ENCODE peak calls at places on chromosomes 4 and X, in six cellular contexts. One of them, this sample, is unnamed.
A peak's percentile ranks its signal among the peaks of the same experiment; 100 is the strongest.

GRCh38 chrX:85326234-85327059 is 53.0 kb downstream of the POF1B start:
- DNase-seq in tibial nerve: no peak
- DNase-seq in GM23248: no peak
- DNase-seq in breast epithelium: no peak
- DNase-seq in neuronal stem cell: no peak
- DNase-seq in A673: no peak
- DNase-seq in this sample: no peak

GRCh38 chrX:2690856-2691542 is at the start of gene CD99:
- DNase-seq in tibial nerve: peak; percentile 78
- DNase-seq in GM23248: peak; percentile 91
- DNase-seq in breast epithelium: peak; percentile 83
- DNase-seq in neuronal stem cell: peak; percentile 85
- DNase-seq in A673: peak; percentile 98
- DNase-seq in this sample: peak; percentile 90

GRCh38 chrX:40411350-40412111 is 169.2 kb upstream of the ATP6AP2 start:
- DNase-seq in tibial nerve: no peak
- DNase-seq in GM23248: no peak
- DNase-seq in breast epithelium: no peak
- DNase-seq in neuronal stem cell: no peak
- DNase-seq in A673: peak; percentile 9
- DNase-seq in this sample: no peak

GRCh38 chr4:188976644-188977115 is 837.4 kb downstream of the TRIML1 start:
- DNase-seq in tibial nerve: no peak
- DNase-seq in GM23248: peak; percentile 27
- DNase-seq in breast epithelium: no peak
- DNase-seq in neuronal stem cell: peak; percentile 81
- DNase-seq in A673: peak; percentile 64
- DNase-seq in this sample: no peak

GRCh38 chr4:38856524-38857337 is at the start of gene TLR6:
- DNase-seq in tibial nerve: no peak
- DNase-seq in GM23248: peak; percentile 61
- DNase-seq in breast epithelium: no peak
- DNase-seq in neuronal stem cell: peak; percentile 29
- DNase-seq in A673: peak; percentile 65
- DNase-seq in this sample: no peak

GRCh38 chr4:8379771-8380170 is 60.8 kb downstream of the ACOX3 start:
- DNase-seq in tibial nerve: no peak
- DNase-seq in GM23248: no peak
- DNase-seq in breast epithelium: no peak
- DNase-seq in neuronal stem cell: no peak
- DNase-seq in A673: no peak
- DNase-seq in this sample: no peak

GRCh38 chrX:9610774-9611392 is 146.0 kb downstream of the TBL1X start:
- DNase-seq in tibial nerve: no peak
- DNase-seq in GM23248: peak; percentile 53
- DNase-seq in breast epithelium: no peak
- DNase-seq in neuronal stem cell: no peak
- DNase-seq in A673: peak; percentile 65
- DNase-seq in this sample: no peak

GRCh38 chr4:48247142-48247877 is 22.3 kb downstream of the TEC start:
- DNase-seq in tibial nerve: no peak
- DNase-seq in GM23248: peak; percentile 37
- DNase-seq in breast epithelium: no peak
- DNase-seq in neuronal stem cell: no peak
- DNase-seq in A673: no peak
- DNase-seq in this sample: no peak

GRCh38 chr4:74374561-74375327 is 9.8 kb downstream of the EREG start:
- DNase-seq in tibial nerve: no peak
- DNase-seq in GM23248: peak; percentile 98
- DNase-seq in breast epithelium: no peak
- DNase-seq in neuronal stem cell: no peak
- DNase-seq in A673: peak; percentile 65
- DNase-seq in this sample: peak; percentile 74

GRCh38 chrX:55486736-55487135 is 2.9 kb downstream of the USP51 start:
- DNase-seq in tibial nerve: no peak
- DNase-seq in GM23248: peak; percentile 44
- DNase-seq in breast epithelium: no peak
- DNase-seq in neuronal stem cell: no peak
- DNase-seq in A673: no peak
- DNase-seq in this sample: no peak

GRCh38 chr4:154908168-154908567 is 127.1 kb downstream of the RBM46 start:
- DNase-seq in tibial nerve: no peak
- DNase-seq in GM23248: peak; percentile 64
- DNase-seq in breast epithelium: no peak
- DNase-seq in neuronal stem cell: no peak
- DNase-seq in A673: no peak
- DNase-seq in this sample: no peak

GRCh38 chr4:4216261-4216660 is 10.5 kb downstream of the OTOP1 start:
- DNase-seq in tibial nerve: no peak
- DNase-seq in GM23248: no peak
- DNase-seq in breast epithelium: no peak
- DNase-seq in neuronal stem cell: no peak
- DNase-seq in A673: no peak
- DNase-seq in this sample: no peak

DNA sequence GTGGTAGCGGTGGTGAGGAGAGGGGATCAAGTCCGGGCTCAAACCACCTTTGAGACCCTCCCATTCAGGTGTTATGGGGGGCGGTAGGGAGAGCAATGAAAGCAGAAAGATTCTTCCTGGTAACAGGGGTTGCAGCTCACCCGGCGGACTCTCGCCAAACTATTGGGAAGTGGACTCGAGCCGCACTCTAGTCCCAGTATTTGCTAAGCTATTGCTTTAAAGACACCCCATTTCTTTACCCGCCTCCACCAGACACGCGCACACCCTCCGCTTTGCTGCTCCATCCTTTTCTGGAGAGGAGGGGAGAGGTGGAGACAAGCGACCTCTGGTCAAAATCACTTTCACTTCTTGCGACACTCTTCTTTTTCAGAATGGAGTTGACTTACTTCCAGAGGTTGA is 625 bp upstream of the GABRA4 start:
- DNase-seq in tibial nerve: no peak
- DNase-seq in GM23248: no peak
- DNase-seq in breast epithelium: no peak
- DNase-seq in neuronal stem cell: no peak
- DNase-seq in A673: no peak
- DNase-seq in this sample: no peak
- H3K4me3 ChIP-seq in tibial nerve: peak overlapping the region; percentile 7
- H3K4me3 ChIP-seq in GM23248: no peak overlapping the region
- H3K4me3 ChIP-seq in breast epithelium: peak overlapping the region; percentile 16
- H3K4me3 ChIP-seq in neuronal stem cell: no peak overlapping the region
- H3K4me3 ChIP-seq in A673: peak overlapping the region; percentile 48
- H3K4me3 ChIP-seq in this sample: peak overlapping the region; percentile 51

DNA sequence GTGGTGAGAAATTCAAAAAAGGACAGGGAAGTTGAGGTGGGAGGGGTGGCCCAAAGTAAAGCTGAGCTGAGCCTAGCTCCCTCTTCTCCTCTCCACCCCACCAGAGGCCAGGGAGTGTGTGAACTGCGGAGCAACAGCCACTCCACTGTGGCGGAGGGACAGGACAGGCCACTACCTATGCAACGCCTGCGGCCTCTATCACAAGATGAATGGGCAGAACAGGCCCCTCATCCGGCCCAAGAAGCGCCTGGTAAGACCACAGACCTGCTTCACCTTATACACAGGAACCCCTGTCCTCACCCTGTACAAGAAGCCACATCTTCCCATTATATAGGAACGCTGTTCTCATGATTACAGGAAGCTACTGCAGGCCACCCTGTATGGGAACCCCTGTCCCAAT is 5.8 kb downstream of the GATA1 start:
- DNase-seq in tibial nerve: no peak
- DNase-seq in GM23248: no peak
- DNase-seq in breast epithelium: no peak
- DNase-seq in neuronal stem cell: no peak
- DNase-seq in A673: no peak
- DNase-seq in this sample: no peak
- H3K4me1 ChIP-seq in tibial nerve: no peaks in the 10 kb centered on the region
- H3K4me1 ChIP-seq in GM23248: no peaks in the 10 kb centered on the region
- H3K4me1 ChIP-seq in breast epithelium: no peaks in the 10 kb centered on the region
- H3K4me1 ChIP-seq in neuronal stem cell: peaks cover 8% of the 10 kb centered on the region
- H3K4me1 ChIP-seq in A673: no peaks in the 10 kb centered on the region
- H3K4me1 ChIP-seq in this sample: no peaks in the 10 kb centered on the region

GRCh38 chr4:2136736-2137135 is 77.6 kb downstream of the NAT8L start:
- DNase-seq in tibial nerve: no peak
- DNase-seq in GM23248: peak; percentile 3
- DNase-seq in breast epithelium: no peak
- DNase-seq in neuronal stem cell: no peak
- DNase-seq in A673: no peak
- DNase-seq in this sample: no peak
- H3K27me3 ChIP-seq in tibial nerve: no peaks in the 10 kb centered on the region
- H3K27me3 ChIP-seq in GM23248: no peaks in the 10 kb centered on the region
- H3K27me3 ChIP-seq in breast epithelium: no peaks in the 10 kb centered on the region
- H3K27me3 ChIP-seq in neuronal stem cell: no peaks in the 10 kb centered on the region
- H3K27me3 ChIP-seq in A673: no peaks in the 10 kb centered on the region
- H3K27me3 ChIP-seq in this sample: no peaks in the 10 kb centered on the region

GRCh38 chr4:2836391-2836859 is 7.2 kb upstream of the ADD1 start:
- DNase-seq in tibial nerve: no peak
- DNase-seq in GM23248: no peak
- DNase-seq in breast epithelium: no peak
- DNase-seq in neuronal stem cell: no peak
- DNase-seq in A673: no peak
- DNase-seq in this sample: no peak

GRCh38 chr4:2837110-2837903 is 6.3 kb upstream of the ADD1 start:
- DNase-seq in tibial nerve: no peak
- DNase-seq in GM23248: no peak
- DNase-seq in breast epithelium: no peak
- DNase-seq in neuronal stem cell: no peak
- DNase-seq in A673: no peak
- DNase-seq in this sample: no peak

GRCh38 chr4:2839060-2839459 is 4.6 kb upstream of the ADD1 start:
- DNase-seq in tibial nerve: no peak
- DNase-seq in GM23248: no peak
- DNase-seq in breast epithelium: no peak
- DNase-seq in neuronal stem cell: no peak
- DNase-seq in A673: no peak
- DNase-seq in this sample: no peak

GRCh38 chr4:2835978-2836377 is 7.7 kb upstream of the ADD1 start:
- DNase-seq in tibial nerve: peak; percentile 11
- DNase-seq in GM23248: no peak
- DNase-seq in breast epithelium: no peak
- DNase-seq in neuronal stem cell: no peak
- DNase-seq in A673: no peak
- DNase-seq in this sample: no peak

GRCh38 chr4:2837904-2838496 is 5.6 kb upstream of the ADD1 start:
- DNase-seq in tibial nerve: no peak
- DNase-seq in GM23248: peak; percentile 68
- DNase-seq in breast epithelium: no peak
- DNase-seq in neuronal stem cell: no peak
- DNase-seq in A673: peak; percentile 80
- DNase-seq in this sample: peak; percentile 78
- H3K4me3 ChIP-seq in tibial nerve: no peak overlapping the region
- H3K4me3 ChIP-seq in GM23248: no peak overlapping the region
- H3K4me3 ChIP-seq in breast epithelium: no peak overlapping the region
- H3K4me3 ChIP-seq in neuronal stem cell: peak overlapping the region; percentile 16
- H3K4me3 ChIP-seq in A673: peak overlapping the region; percentile 33
- H3K4me3 ChIP-seq in this sample: peak overlapping the region; percentile 23

GRCh38 chr4:125440814-125441213 is 126.1 kb downstream of the FAT4 start:
- DNase-seq in tibial nerve: no peak
- DNase-seq in GM23248: no peak
- DNase-seq in breast epithelium: no peak
- DNase-seq in neuronal stem cell: no peak
- DNase-seq in A673: no peak
- DNase-seq in this sample: no peak
- H3K4me1 ChIP-seq in tibial nerve: no peaks in the 10 kb centered on the region
- H3K4me1 ChIP-seq in GM23248: no peaks in the 10 kb centered on the region
- H3K4me1 ChIP-seq in breast epithelium: no peaks in the 10 kb centered on the region
- H3K4me1 ChIP-seq in neuronal stem cell: no peaks in the 10 kb centered on the region
- H3K4me1 ChIP-seq in A673: no peaks in the 10 kb centered on the region
- H3K4me1 ChIP-seq in this sample: no peaks in the 10 kb centered on the region